ENCODE peak calls at places on chromosomes 4 and X, in ten cellular contexts. Z, O, A, V, Q, T, B, L, G and Y are unnamed samples.

GRCh38 chrX:19440713-19441112 is 74.6 kb downstream of the MAP3K15 start:
- DNase-seq in Z (no peak), O (no peak), A (no peak), V (peak), Q (peak), T (no peak), B (no peak), L (no peak), G (peak), Y (peak)

GRCh38 chrX:55007633-55008032 is 7.5 kb downstream of the APEX2 start:
- DNase-seq in Z (peak), O (no peak), A (peak), V (peak), Q (peak), T (peak), B (no peak), L (no peak), G (no peak), Y (peak)

GRCh38 chr4:185559913-185560281 is 24.6 kb upstream of the PDLIM3 start:
- DNase-seq in Z (no peak), O (peak), A (no peak), V (peak), Q (peak), T (peak), B (peak), L (no peak), G (peak), Y (peak)

GRCh38 chrX:13120017-13120416 is 75.6 kb upstream of the FAM9C start:
- DNase-seq in Z (peak), O (no peak), A (peak), V (peak), Q (no peak), T (no peak), B (no peak), L (no peak), G (peak), Y (no peak)

GRCh38 chr4:178414881-178415446 is 972.7 kb upstream of the AGA start:
- DNase-seq in Z (no peak), O (no peak), A (no peak), V (no peak), Q (no peak), T (no peak), B (no peak), L (no peak), G (no peak), Y (no peak)

GRCh38 chr4:156968479-156968984 is 3.1 kb downstream of the PDGFC start:
- DNase-seq in Z (peak), O (peak), A (peak), V (peak), Q (peak), T (peak), B (no peak), L (peak), G (peak), Y (peak)

GRCh38 chrX:46279214-46279924 is 265.9 kb downstream of the ZNF674 start:
- DNase-seq in Z (no peak), O (no peak), A (no peak), V (peak), Q (no peak), T (no peak), B (no peak), L (no peak), G (no peak), Y (no peak)

GRCh38 chr4:124079174-124079780 is 633.3 kb downstream of the ANKRD50 start:
- DNase-seq in Z (no peak), O (no peak), A (no peak), V (no peak), Q (peak), T (no peak), B (no peak), L (no peak), G (no peak), Y (no peak)

GRCh38 chr4:24659241-24659961 is 75.0 kb upstream of the DHX15 start:
- DNase-seq in Z (no peak), O (no peak), A (no peak), V (peak), Q (no peak), T (no peak), B (no peak), L (no peak), G (no peak), Y (no peak)

GRCh38 chr4:148200960-148201359 is 241.3 kb downstream of the NR3C2 start:
- DNase-seq in Z (no peak), O (no peak), A (no peak), V (peak), Q (no peak), T (no peak), B (no peak), L (no peak), G (no peak), Y (no peak)

GRCh38 chrX:68500105-68500504 is 1.3 kb downstream of the YIPF6 start:
- DNase-seq in Z (no peak), O (no peak), A (no peak), V (no peak), Q (no peak), T (no peak), B (no peak), L (no peak), G (no peak), Y (no peak)

GRCh38 chr4:47837582-47838294 is at the start of gene CORIN:
- DNase-seq in Z (peak), O (no peak), A (no peak), V (no peak), Q (peak), T (no peak), B (no peak), L (no peak), G (no peak), Y (no peak)

GRCh38 chrX:74242050-74242449 is 61.9 kb upstream of the ZCCHC13 start:
- DNase-seq in Z (no peak), O (no peak), A (no peak), V (no peak), Q (peak), T (no peak), B (no peak), L (no peak), G (no peak), Y (no peak)

GRCh38 chr4:79604152-79604551 is 196.1 kb upstream of the GK2 start:
- DNase-seq in Z (no peak), O (no peak), A (no peak), V (no peak), Q (no peak), T (no peak), B (no peak), L (no peak), G (no peak), Y (no peak)

GRCh38 chrX:20521245-20521644 is 254.5 kb upstream of the RPS6KA3 start:
- DNase-seq in Z (no peak), O (no peak), A (no peak), V (peak), Q (peak), T (peak), B (no peak), L (no peak), G (no peak), Y (peak)

GRCh38 chr4:21535901-21536300 is 412.7 kb downstream of the KCNIP4 start:
- DNase-seq in Z (no peak), O (no peak), A (no peak), V (no peak), Q (no peak), T (no peak), B (no peak), L (no peak), G (no peak), Y (no peak)

GRCh38 chr4:9925750-9926439 is 95.4 kb downstream of the SLC2A9 start:
- DNase-seq in Z (no peak), O (no peak), A (no peak), V (no peak), Q (no peak), T (no peak), B (no peak), L (no peak), G (no peak), Y (no peak)

GRCh38 chrX:150503898-150504219 is 64.6 kb upstream of the MTM1 start:
- DNase-seq in Z (no peak), O (no peak), A (no peak), V (peak), Q (no peak), T (no peak), B (no peak), L (no peak), G (peak), Y (peak)

GRCh38 chrX:38055170-38055847 is 49.0 kb downstream of the SYTL5 start:
- DNase-seq in Z (no peak), O (no peak), A (no peak), V (peak), Q (peak), T (peak), B (no peak), L (no peak), G (no peak), Y (peak)

GRCh38 chr4:15654556-15655222 is 468 bp downstream of the FBXL5 start:
- DNase-seq in Z (peak), O (peak), A (peak), V (no peak), Q (no peak), T (no peak), B (no peak), L (no peak), G (peak), Y (peak)

GRCh38 chrX:52574416-52575275 is 57.8 kb upstream of the XAGE1B start:
- DNase-seq in Z (no peak), O (peak), A (no peak), V (peak), Q (peak), T (peak), B (no peak), L (peak), G (peak), Y (peak)

GRCh38 chr4:145179201-145179860 is 1.1 kb downstream of the OTUD4 start:
- DNase-seq in Z (peak), O (peak), A (peak), V (peak), Q (peak), T (no peak), B (no peak), L (peak), G (peak), Y (peak)

GRCh38 chr4:108483077-108483476 is 137.3 kb upstream of the RPL34 start:
- DNase-seq in Z (no peak), O (no peak), A (no peak), V (no peak), Q (no peak), T (no peak), B (no peak), L (no peak), G (no peak), Y (no peak)

GRCh38 chr4:7075962-7076693 is 8.3 kb upstream of the GRPEL1 start:
- DNase-seq in Z (no peak), O (no peak), A (no peak), V (no peak), Q (no peak), T (no peak), B (no peak), L (no peak), G (no peak), Y (no peak)

GRCh38 chr4:110527156-110527555 is 51.2 kb downstream of the ENPEP start:
- DNase-seq in Z (no peak), O (no peak), A (no peak), V (no peak), Q (no peak), T (no peak), B (no peak), L (no peak), G (no peak), Y (no peak)

GRCh38 chrX:1011632-1012283 is 200.7 kb downstream of the CRLF2 start:
- DNase-seq in Z (no peak), O (no peak), A (no peak), V (no peak), Q (no peak), T (no peak), B (no peak), L (no peak), G (no peak), Y (no peak)

GRCh38 chrX:68807818-68808217 is 21.0 kb upstream of the EFNB1 start:
- DNase-seq in Z (no peak), O (no peak), A (no peak), V (peak), Q (no peak), T (no peak), B (no peak), L (no peak), G (no peak), Y (peak)

GRCh38 chr4:114019276-114019971 is 40.0 kb upstream of the ARSJ start:
- DNase-seq in Z (no peak), O (no peak), A (no peak), V (peak), Q (peak), T (no peak), B (no peak), L (no peak), G (no peak), Y (peak)

GRCh38 chrX:43559643-43560042 is 96.5 kb upstream of the MAOA start:
- DNase-seq in Z (peak), O (peak), A (peak), V (peak), Q (no peak), T (no peak), B (no peak), L (peak), G (peak), Y (peak)
- TF ChIP-seq CTCF in Z (peak), O (no peak), A (peak), V (peak), Q (peak), T (peak), B (peak), L (peak), G (peak), Y (peak)

GRCh38 chrX:155966876-155967275 is 30.6 kb upstream of the IL9R start:
- DNase-seq in Z (no peak), O (no peak), A (no peak), V (peak), Q (no peak), T (peak), B (no peak), L (peak), G (peak), Y (peak)
- TF ChIP-seq CTCF in Z (peak), O (no peak), A (no peak), V (no peak), Q (peak), T (peak), B (peak), L (peak), G (peak), Y (peak)

DNA sequence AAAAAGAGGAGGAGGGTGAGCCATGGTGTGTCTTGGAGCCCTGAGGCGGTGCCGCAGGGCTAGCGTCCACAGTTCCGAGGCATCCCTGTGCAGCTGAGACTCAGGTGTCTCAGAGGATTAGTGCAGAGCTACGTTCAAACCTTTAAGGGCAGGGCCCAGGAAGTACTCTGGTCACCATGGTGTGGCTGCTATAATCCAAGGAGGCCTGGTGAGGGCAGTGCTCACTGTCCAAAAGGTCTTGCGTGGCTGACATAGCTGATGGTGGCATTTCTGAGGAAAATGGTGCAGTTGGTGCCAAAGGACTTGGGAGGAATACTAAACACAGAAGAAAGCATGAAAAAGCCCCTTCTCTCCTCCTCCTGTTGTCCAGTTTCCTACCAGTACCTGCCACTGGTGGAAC is 146.9 kb downstream of the DCHS2 start:
- DNase-seq in Z (no peak), O (no peak), A (no peak), V (no peak), Q (no peak), T (no peak), B (no peak), L (no peak), G (no peak), Y (peak)
- TF ChIP-seq CTCF in Z (no peak), O (no peak), A (no peak), V (no peak), Q (no peak), T (no peak), B (no peak), L (peak), G (no peak), Y (no peak)

GRCh38 chr4:179624768-179625181 is 2182.5 kb upstream of the AGA start:
- DNase-seq in Z (no peak), O (no peak), A (no peak), V (peak), Q (peak), T (no peak), B (no peak), L (no peak), G (peak), Y (peak)

GRCh38 chr4:179625391-179625790 is 2183.2 kb upstream of the AGA start:
- DNase-seq in Z (no peak), O (no peak), A (no peak), V (peak), Q (peak), T (no peak), B (no peak), L (no peak), G (no peak), Y (peak)

GRCh38 chr4:179626687-179627086 is 2184.4 kb upstream of the AGA start:
- DNase-seq in Z (no peak), O (no peak), A (no peak), V (no peak), Q (no peak), T (no peak), B (no peak), L (no peak), G (no peak), Y (no peak)
- TF ChIP-seq CTCF in Z (no peak), O (no peak), A (no peak), V (no peak), Q (no peak), T (no peak), B (peak), L (no peak), G (no peak), Y (no peak)

DNA sequence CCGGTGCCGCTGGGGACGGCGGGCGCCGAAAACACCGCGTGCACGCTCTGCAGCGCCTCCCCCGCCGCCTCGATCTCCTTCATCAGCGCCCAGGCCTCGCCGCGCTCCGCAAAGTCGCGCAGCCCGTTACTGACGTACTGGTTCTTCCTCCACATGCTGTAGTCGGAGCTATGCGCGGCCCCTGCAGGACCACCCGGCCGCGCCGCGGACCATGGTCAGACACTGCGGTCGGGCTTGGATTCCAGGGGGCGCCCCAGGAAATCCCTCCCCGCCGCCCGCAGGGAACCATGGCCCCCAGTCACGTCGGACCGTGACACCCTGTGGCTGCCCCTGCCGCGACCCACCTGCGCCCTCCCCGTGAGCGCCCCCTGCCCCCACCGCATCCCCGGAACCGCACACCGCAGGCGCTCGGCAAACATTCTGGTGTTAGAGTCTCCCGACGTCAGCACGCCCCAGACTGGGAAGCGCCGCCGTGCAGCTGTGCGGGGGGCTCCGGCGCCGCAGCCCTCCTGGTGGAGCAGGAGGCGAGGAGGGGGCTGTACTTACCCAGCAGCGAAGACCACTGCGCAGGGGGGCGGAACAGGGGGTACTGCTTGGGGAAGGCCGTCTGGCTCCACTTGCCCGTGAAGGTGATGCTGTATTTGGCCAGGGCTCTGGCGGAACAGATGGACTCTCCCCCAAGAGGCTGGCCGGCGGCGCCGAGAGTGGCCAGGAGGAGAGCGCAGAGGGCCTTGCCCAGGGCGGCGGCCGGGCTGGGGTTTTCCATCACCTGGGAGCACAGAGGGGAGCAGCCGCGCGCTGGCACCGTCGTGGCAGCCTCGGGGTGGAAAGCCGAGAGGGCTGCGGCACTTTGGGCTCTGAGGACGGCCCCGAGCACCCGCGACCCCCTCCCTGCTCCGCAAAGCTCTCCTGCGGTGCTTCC is 816 bp downstream of the SPON2 start:
- DNase-seq in Z (peak), O (no peak), A (no peak), V (no peak), Q (no peak), T (no peak), B (peak), L (no peak), G (no peak), Y (no peak)
- TF ChIP-seq CTCF in Z (no peak), O (no peak), A (no peak), V (no peak), Q (no peak), T (no peak), B (peak), L (no peak), G (no peak), Y (no peak)

DNA sequence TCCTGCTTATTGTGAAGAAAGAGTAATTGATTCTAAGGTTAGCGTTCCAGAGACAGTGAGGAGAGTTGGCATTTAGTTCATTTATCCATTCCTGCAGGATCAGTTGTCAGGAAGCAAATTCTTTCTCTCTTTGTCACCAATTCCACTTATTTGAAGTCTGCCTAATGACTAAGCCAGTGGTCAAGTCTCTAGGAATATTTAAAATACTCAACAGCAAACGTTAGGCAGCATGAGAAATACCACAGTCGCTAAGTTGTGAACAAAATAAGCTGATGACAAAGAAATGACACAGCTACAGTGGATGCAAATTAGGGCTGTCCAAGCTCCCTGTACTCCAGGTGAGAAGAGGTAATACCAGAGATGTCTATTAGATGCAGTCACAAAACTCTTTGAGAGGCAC is 6.6 kb upstream of the MAGEB17 start:
- DNase-seq in Z (no peak), O (no peak), A (no peak), V (peak), Q (peak), T (peak), B (no peak), L (no peak), G (peak), Y (peak)
- TF ChIP-seq CTCF in Z (no peak), O (no peak), A (no peak), V (no peak), Q (no peak), T (no peak), B (no peak), L (no peak), G (no peak), Y (no peak)

GRCh38 chr4:176053785-176054184 is 11.9 kb upstream of the WDR17 start:
- DNase-seq in Z (no peak), O (no peak), A (no peak), V (no peak), Q (no peak), T (no peak), B (no peak), L (no peak), G (no peak), Y (no peak)

GRCh38 chr4:176052744-176053143 is 12.9 kb upstream of the WDR17 start:
- DNase-seq in Z (no peak), O (no peak), A (no peak), V (no peak), Q (no peak), T (no peak), B (no peak), L (no peak), G (no peak), Y (no peak)

GRCh38 chr4:176054942-176055341 is 10.7 kb upstream of the WDR17 start:
- DNase-seq in Z (no peak), O (no peak), A (no peak), V (no peak), Q (no peak), T (no peak), B (no peak), L (no peak), G (no peak), Y (no peak)
- TF ChIP-seq CTCF in Z (peak), O (no peak), A (no peak), V (no peak), Q (peak), T (peak), B (peak), L (no peak), G (no peak), Y (peak)

GRCh38 chrX:136304493-136304892 is 3.7 kb downstream of the ADGRG4 start:
- DNase-seq in Z (no peak), O (no peak), A (no peak), V (no peak), Q (no peak), T (no peak), B (no peak), L (peak), G (no peak), Y (no peak)
- TF ChIP-seq CTCF in Z (no peak), O (no peak), A (no peak), V (no peak), Q (peak), T (no peak), B (no peak), L (no peak), G (no peak), Y (no peak)